ENCODE peak calls at places on chromosomes 7 and 10, in seven cellular contexts. One of them, this sample, is unnamed.

GRCh38 chr10:131724891-131725735 is 175.7 kb upstream of the PPP2R2D start:
- DNase-seq in CD4-positive, alpha-beta T cell: no peak
- DNase-seq in fibroblast of the aortic adventitia: no peak
- DNase-seq in GM20000: no peak
- DNase-seq in NCI-H2107: no peak
- DNase-seq in EH: no peak
- DNase-seq in glutamatergic neuron: no peak
- DNase-seq in this sample: no peak

GRCh38 chr7:137961200-137962177 is 40.4 kb downstream of the CREB3L2 start:
- DNase-seq in CD4-positive, alpha-beta T cell: no peak
- DNase-seq in fibroblast of the aortic adventitia: no peak
- DNase-seq in GM20000: peak; percentile 58
- DNase-seq in NCI-H2107: no peak
- DNase-seq in EH: no peak
- DNase-seq in glutamatergic neuron: no peak
- DNase-seq in this sample: no peak

GRCh38 chr7:99124636-99125504 is 19.0 kb downstream of the SMURF1 start:
- DNase-seq in CD4-positive, alpha-beta T cell: no peak
- DNase-seq in fibroblast of the aortic adventitia: no peak
- DNase-seq in GM20000: no peak
- DNase-seq in NCI-H2107: no peak
- DNase-seq in EH: peak; percentile 30
- DNase-seq in glutamatergic neuron: no peak
- DNase-seq in this sample: no peak

GRCh38 chr10:98256692-98257091 is 11.3 kb downstream of the LOXL4 start:
- DNase-seq in CD4-positive, alpha-beta T cell: no peak
- DNase-seq in fibroblast of the aortic adventitia: no peak
- DNase-seq in GM20000: peak; percentile 4
- DNase-seq in NCI-H2107: no peak
- DNase-seq in EH: no peak
- DNase-seq in glutamatergic neuron: no peak
- DNase-seq in this sample: no peak

GRCh38 chr10:3068201-3068967 is 1.0 kb downstream of the PFKP start:
- DNase-seq in CD4-positive, alpha-beta T cell: peak; percentile 36
- DNase-seq in fibroblast of the aortic adventitia: peak; percentile 68
- DNase-seq in GM20000: peak; percentile 84
- DNase-seq in NCI-H2107: no peak
- DNase-seq in EH: peak; percentile 68
- DNase-seq in glutamatergic neuron: peak; percentile 68
- DNase-seq in this sample: no peak

GRCh38 chr7:120837599-120837998 is 20.3 kb downstream of the TSPAN12 start:
- DNase-seq in CD4-positive, alpha-beta T cell: no peak
- DNase-seq in fibroblast of the aortic adventitia: no peak
- DNase-seq in GM20000: no peak
- DNase-seq in NCI-H2107: no peak
- DNase-seq in EH: no peak
- DNase-seq in glutamatergic neuron: no peak
- DNase-seq in this sample: no peak

GRCh38 chr10:58243269-58243668 is 24.4 kb downstream of the IPMK start:
- DNase-seq in CD4-positive, alpha-beta T cell: no peak
- DNase-seq in fibroblast of the aortic adventitia: no peak
- DNase-seq in GM20000: no peak
- DNase-seq in NCI-H2107: no peak
- DNase-seq in EH: no peak
- DNase-seq in glutamatergic neuron: no peak
- DNase-seq in this sample: no peak

GRCh38 chr7:138948403-138948802 is 32.8 kb downstream of the KIAA1549 start:
- DNase-seq in CD4-positive, alpha-beta T cell: no peak
- DNase-seq in fibroblast of the aortic adventitia: no peak
- DNase-seq in GM20000: no peak
- DNase-seq in NCI-H2107: no peak
- DNase-seq in EH: no peak
- DNase-seq in glutamatergic neuron: no peak
- DNase-seq in this sample: no peak

GRCh38 chr7:90834771-90835170 is 238.7 kb downstream of the CDK14 start:
- DNase-seq in CD4-positive, alpha-beta T cell: no peak
- DNase-seq in fibroblast of the aortic adventitia: no peak
- DNase-seq in GM20000: no peak
- DNase-seq in NCI-H2107: no peak
- DNase-seq in EH: no peak
- DNase-seq in glutamatergic neuron: no peak
- DNase-seq in this sample: no peak

GRCh38 chr7:101986335-101986734 is 168.9 kb downstream of the CUX1 start:
- DNase-seq in CD4-positive, alpha-beta T cell: no peak
- DNase-seq in fibroblast of the aortic adventitia: peak; percentile 22
- DNase-seq in GM20000: no peak
- DNase-seq in NCI-H2107: no peak
- DNase-seq in EH: peak; percentile 36
- DNase-seq in glutamatergic neuron: peak; percentile 25
- DNase-seq in this sample: no peak

GRCh38 chr7:102318482-102318971 is 31.9 kb downstream of the SH2B2 start:
- DNase-seq in CD4-positive, alpha-beta T cell: no peak
- DNase-seq in fibroblast of the aortic adventitia: peak; percentile 2
- DNase-seq in GM20000: no peak
- DNase-seq in NCI-H2107: peak; percentile 21
- DNase-seq in EH: no peak
- DNase-seq in glutamatergic neuron: no peak
- DNase-seq in this sample: no peak